ENCODE peak calls at places on chromosomes 13 and 19, in five cellular contexts. One of them, this sample, is unnamed.

GRCh38 chr13:59664586-59664985 is 499.1 kb downstream of the DIAPH3 start:
- ATAC-seq in HepG2: no peak
- ATAC-seq in upper lobe of left lung: no peak
- ATAC-seq in Panc1: no peak
- ATAC-seq in GM23338: peak
- ATAC-seq in this sample: no peak

GRCh38 chr19:23071087-23071511 is 45.7 kb upstream of the ZNF730 start:
- ATAC-seq in HepG2: no peak
- ATAC-seq in upper lobe of left lung: peak
- ATAC-seq in Panc1: no peak
- ATAC-seq in GM23338: peak
- ATAC-seq in this sample: peak

GRCh38 chr13:110107568-110108347 is 199.2 kb downstream of the COL4A1 start:
- ATAC-seq in HepG2: peak
- ATAC-seq in upper lobe of left lung: no peak
- ATAC-seq in Panc1: no peak
- ATAC-seq in GM23338: peak
- ATAC-seq in this sample: no peak

GRCh38 chr13:102965802-102966201 is 100.4 kb downstream of the SLC10A2 start:
- ATAC-seq in HepG2: no peak
- ATAC-seq in upper lobe of left lung: no peak
- ATAC-seq in Panc1: no peak
- ATAC-seq in GM23338: no peak
- ATAC-seq in this sample: no peak

GRCh38 chr19:13007292-13008045 is 12.2 kb downstream of the NFIX start:
- ATAC-seq in HepG2: no peak
- ATAC-seq in upper lobe of left lung: no peak
- ATAC-seq in Panc1: no peak
- ATAC-seq in GM23338: no peak
- ATAC-seq in this sample: peak

GRCh38 chr19:51019544-51019925 is at the start of gene KLK10:
- ATAC-seq in HepG2: no peak
- ATAC-seq in upper lobe of left lung: no peak
- ATAC-seq in Panc1: no peak
- ATAC-seq in GM23338: peak
- ATAC-seq in this sample: no peak

GRCh38 chr13:25371608-25372274 is at the start of gene ATP8A2:
- ATAC-seq in HepG2: peak
- ATAC-seq in upper lobe of left lung: no peak
- ATAC-seq in Panc1: peak
- ATAC-seq in GM23338: peak
- ATAC-seq in this sample: no peak

GRCh38 chr19:47183579-47183978 is 47.4 kb downstream of the BBC3 start:
- ATAC-seq in HepG2: no peak
- ATAC-seq in upper lobe of left lung: no peak
- ATAC-seq in Panc1: no peak
- ATAC-seq in GM23338: no peak
- ATAC-seq in this sample: no peak

GRCh38 chr19:13036366-13036976 is 41.2 kb downstream of the NFIX start:
- ATAC-seq in HepG2: no peak
- ATAC-seq in upper lobe of left lung: peak
- ATAC-seq in Panc1: peak
- ATAC-seq in GM23338: peak
- ATAC-seq in this sample: peak

GRCh38 chr13:32682130-32682529 is 95.9 kb downstream of the PDS5B start:
- ATAC-seq in HepG2: no peak
- ATAC-seq in upper lobe of left lung: no peak
- ATAC-seq in Panc1: no peak
- ATAC-seq in GM23338: no peak
- ATAC-seq in this sample: no peak

GRCh38 chr19:47762615-47763308 is 15.7 kb upstream of the SELENOW start:
- ATAC-seq in HepG2: no peak
- ATAC-seq in upper lobe of left lung: no peak
- ATAC-seq in Panc1: no peak
- ATAC-seq in GM23338: no peak
- ATAC-seq in this sample: peak

GRCh38 chr13:106526748-106527488 is 8.5 kb downstream of the EFNB2 start:
- ATAC-seq in HepG2: no peak
- ATAC-seq in upper lobe of left lung: peak
- ATAC-seq in Panc1: no peak
- ATAC-seq in GM23338: peak
- ATAC-seq in this sample: no peak

GRCh38 chr19:4933528-4933927 is 24.2 kb downstream of the UHRF1 start:
- ATAC-seq in HepG2: no peak
- ATAC-seq in upper lobe of left lung: peak
- ATAC-seq in Panc1: no peak
- ATAC-seq in GM23338: no peak
- ATAC-seq in this sample: no peak

GRCh38 chr13:102117175-102117830 is 284.5 kb downstream of the FGF14 start:
- ATAC-seq in HepG2: no peak
- ATAC-seq in upper lobe of left lung: no peak
- ATAC-seq in Panc1: no peak
- ATAC-seq in GM23338: no peak
- ATAC-seq in this sample: no peak

GRCh38 chr19:40144151-40144550 is 47.1 kb upstream of the MAP3K10 start:
- ATAC-seq in HepG2: no peak
- ATAC-seq in upper lobe of left lung: no peak
- ATAC-seq in Panc1: no peak
- ATAC-seq in GM23338: no peak
- ATAC-seq in this sample: no peak

GRCh38 chr19:45342911-45343310 is 2.4 kb downstream of the KLC3 start:
- ATAC-seq in HepG2: no peak
- ATAC-seq in upper lobe of left lung: no peak
- ATAC-seq in Panc1: no peak
- ATAC-seq in GM23338: no peak
- ATAC-seq in this sample: no peak

GRCh38 chr19:45346449-45346848 is 5.9 kb downstream of the KLC3 start:
- ATAC-seq in HepG2: peak
- ATAC-seq in upper lobe of left lung: no peak
- ATAC-seq in Panc1: no peak
- ATAC-seq in GM23338: peak
- ATAC-seq in this sample: no peak

GRCh38 chr19:45347570-45348366 is 7.2 kb downstream of the KLC3 start:
- ATAC-seq in HepG2: no peak
- ATAC-seq in upper lobe of left lung: no peak
- ATAC-seq in Panc1: no peak
- ATAC-seq in GM23338: no peak
- ATAC-seq in this sample: no peak

GRCh38 chr19:45345506-45345860 is 4.9 kb downstream of the KLC3 start:
- ATAC-seq in HepG2: no peak
- ATAC-seq in upper lobe of left lung: no peak
- ATAC-seq in Panc1: no peak
- ATAC-seq in GM23338: no peak
- ATAC-seq in this sample: no peak

GRCh38 chr19:45344621-45345505 is 4.3 kb downstream of the KLC3 start:
- ATAC-seq in HepG2: peak
- ATAC-seq in upper lobe of left lung: no peak
- ATAC-seq in Panc1: no peak
- ATAC-seq in GM23338: no peak
- ATAC-seq in this sample: no peak
- TF ChIP-seq POLR2AphosphoS5 in HepG2: no peak
- TF ChIP-seq POLR2AphosphoS5 in upper lobe of left lung: no peak
- TF ChIP-seq POLR2AphosphoS5 in Panc1: no peak
- TF ChIP-seq POLR2AphosphoS5 in GM23338: no peak
- TF ChIP-seq POLR2AphosphoS5 in this sample: no peak

GRCh38 chr19:2290441-2291184 is 8.6 kb upstream of the PEAK3 start:
- ATAC-seq in HepG2: peak
- ATAC-seq in upper lobe of left lung: peak
- ATAC-seq in Panc1: no peak
- ATAC-seq in GM23338: peak
- ATAC-seq in this sample: no peak

GRCh38 chr19:2291185-2291751 is 9.3 kb upstream of the PEAK3 start:
- ATAC-seq in HepG2: peak
- ATAC-seq in upper lobe of left lung: no peak
- ATAC-seq in Panc1: no peak
- ATAC-seq in GM23338: peak
- ATAC-seq in this sample: no peak

GRCh38 chr19:2289714-2290435 is 7.9 kb upstream of the PEAK3 start:
- ATAC-seq in HepG2: no peak
- ATAC-seq in upper lobe of left lung: peak
- ATAC-seq in Panc1: no peak
- ATAC-seq in GM23338: peak
- ATAC-seq in this sample: peak

GRCh38 chr19:2296141-2296540 is 11.8 kb downstream of the LINGO3 start:
- ATAC-seq in HepG2: no peak
- ATAC-seq in upper lobe of left lung: no peak
- ATAC-seq in Panc1: no peak
- ATAC-seq in GM23338: no peak
- ATAC-seq in this sample: no peak

GRCh38 chr19:2294377-2295335 is 12.7 kb upstream of the PEAK3 start:
- ATAC-seq in HepG2: no peak
- ATAC-seq in upper lobe of left lung: peak
- ATAC-seq in Panc1: peak
- ATAC-seq in GM23338: no peak
- ATAC-seq in this sample: peak
- TF ChIP-seq POLR2AphosphoS5 in HepG2: no peak
- TF ChIP-seq POLR2AphosphoS5 in upper lobe of left lung: no peak
- TF ChIP-seq POLR2AphosphoS5 in Panc1: no peak
- TF ChIP-seq POLR2AphosphoS5 in GM23338: no peak
- TF ChIP-seq POLR2AphosphoS5 in this sample: peak

GRCh38 chr13:48775285-48775684 is 121.6 kb downstream of the CYSLTR2 start:
- ATAC-seq in HepG2: no peak
- ATAC-seq in upper lobe of left lung: peak
- ATAC-seq in Panc1: no peak
- ATAC-seq in GM23338: no peak
- ATAC-seq in this sample: no peak
- TF ChIP-seq POLR2AphosphoS5 in HepG2: no peak
- TF ChIP-seq POLR2AphosphoS5 in upper lobe of left lung: no peak
- TF ChIP-seq POLR2AphosphoS5 in Panc1: no peak
- TF ChIP-seq POLR2AphosphoS5 in GM23338: no peak
- TF ChIP-seq POLR2AphosphoS5 in this sample: no peak

GRCh38 chr19:45469835-45470146 is 2.0 kb downstream of the FOSB start:
- ATAC-seq in HepG2: peak
- ATAC-seq in upper lobe of left lung: peak
- ATAC-seq in Panc1: peak
- ATAC-seq in GM23338: peak
- ATAC-seq in this sample: no peak
- TF ChIP-seq POLR2AphosphoS5 in HepG2: peak
- TF ChIP-seq POLR2AphosphoS5 in upper lobe of left lung: peak
- TF ChIP-seq POLR2AphosphoS5 in Panc1: no peak
- TF ChIP-seq POLR2AphosphoS5 in GM23338: peak
- TF ChIP-seq POLR2AphosphoS5 in this sample: no peak

GRCh38 chr19:17110599-17110966 is 35.0 kb downstream of the MYO9B start:
- ATAC-seq in HepG2: no peak
- ATAC-seq in upper lobe of left lung: no peak
- ATAC-seq in Panc1: no peak
- ATAC-seq in GM23338: no peak
- ATAC-seq in this sample: no peak

GRCh38 chr19:17111766-17112165 is 36.2 kb downstream of the MYO9B start:
- ATAC-seq in HepG2: no peak
- ATAC-seq in upper lobe of left lung: no peak
- ATAC-seq in Panc1: no peak
- ATAC-seq in GM23338: no peak
- ATAC-seq in this sample: no peak

GRCh38 chr19:17108453-17108784 is 32.8 kb downstream of the MYO9B start:
- ATAC-seq in HepG2: no peak
- ATAC-seq in upper lobe of left lung: no peak
- ATAC-seq in Panc1: no peak
- ATAC-seq in GM23338: no peak
- ATAC-seq in this sample: no peak

GRCh38 chr19:17109300-17109699 is 33.7 kb downstream of the MYO9B start:
- ATAC-seq in HepG2: no peak
- ATAC-seq in upper lobe of left lung: no peak
- ATAC-seq in Panc1: no peak
- ATAC-seq in GM23338: no peak
- ATAC-seq in this sample: no peak

DNA sequence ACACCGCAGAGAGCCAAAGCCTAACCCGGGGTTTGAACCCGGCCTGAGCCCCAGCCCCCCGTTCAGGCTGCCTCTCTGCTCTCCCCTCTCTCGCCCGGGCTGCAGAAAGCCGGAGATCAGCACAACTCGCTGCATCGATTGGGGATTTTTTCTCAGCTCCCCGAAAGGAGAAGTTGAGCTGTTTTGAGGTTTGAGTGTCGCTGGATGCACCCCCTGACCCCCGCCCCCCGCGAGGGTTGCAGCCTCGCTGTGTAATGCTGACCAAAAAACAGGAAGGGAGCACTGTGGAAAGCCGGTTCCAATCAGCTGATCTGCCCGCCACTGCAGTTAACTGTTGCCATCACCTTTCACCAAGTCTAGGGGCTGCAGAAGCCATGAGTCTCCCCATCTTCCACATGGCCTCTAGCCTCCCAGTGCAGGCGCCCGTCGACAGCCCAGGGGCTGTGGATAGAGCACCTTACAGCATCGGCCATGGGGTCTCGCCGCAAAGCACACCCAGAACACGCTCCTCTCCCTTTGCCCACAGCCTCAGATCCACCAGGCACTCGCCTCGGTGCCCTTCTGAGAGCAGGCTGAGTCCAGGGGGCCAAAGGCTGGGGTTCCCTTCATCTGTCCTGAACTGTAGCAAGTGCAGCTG is 34.5 kb downstream of the MYO9B start:
- ATAC-seq in HepG2: no peak
- ATAC-seq in upper lobe of left lung: peak
- ATAC-seq in Panc1: no peak
- ATAC-seq in GM23338: no peak
- ATAC-seq in this sample: no peak
- TF ChIP-seq POLR2AphosphoS5 in HepG2: no peak
- TF ChIP-seq POLR2AphosphoS5 in upper lobe of left lung: peak
- TF ChIP-seq POLR2AphosphoS5 in Panc1: no peak
- TF ChIP-seq POLR2AphosphoS5 in GM23338: no peak
- TF ChIP-seq POLR2AphosphoS5 in this sample: no peak

DNA sequence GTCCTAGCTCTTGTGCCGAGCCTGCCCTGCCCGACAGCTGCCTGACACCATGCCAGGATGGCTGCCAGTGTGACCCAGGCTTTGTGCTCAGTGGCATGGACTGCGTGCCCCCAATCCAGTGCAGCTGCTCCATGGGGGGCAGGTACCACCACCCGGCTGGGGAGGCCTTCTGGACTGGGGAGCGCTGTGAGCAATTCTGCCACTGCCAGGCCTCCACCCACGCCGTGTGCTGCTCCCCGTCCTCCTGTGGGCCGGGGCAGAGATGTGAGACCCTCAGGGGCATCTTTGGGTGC is 9.4 kb upstream of the FXYD3 start:
- ATAC-seq in HepG2: no peak
- ATAC-seq in upper lobe of left lung: no peak
- ATAC-seq in Panc1: no peak
- ATAC-seq in GM23338: no peak
- ATAC-seq in this sample: no peak
- TF ChIP-seq POLR2AphosphoS5 in HepG2: no peak
- TF ChIP-seq POLR2AphosphoS5 in upper lobe of left lung: no peak
- TF ChIP-seq POLR2AphosphoS5 in Panc1: no peak
- TF ChIP-seq POLR2AphosphoS5 in GM23338: no peak
- TF ChIP-seq POLR2AphosphoS5 in this sample: no peak